ENCODE peak calls at places on chromosomes 6 and 20, in nine cellular contexts. V, D, W, Q, J, K, I, R and B are unnamed samples.

GRCh38 chr6:139753198-139753861 is 378.9 kb upstream of the CITED2 start:
- DNase-seq in W (peak), Q (no peak), R (no peak), I (no peak), V (no peak), J (peak), K (peak), D (no peak), B (peak)

GRCh38 chr20:462199-462991 is at the start of gene TBC1D20:
- DNase-seq in W (peak), V (peak), Q (peak), D (peak), R (peak), K (peak), I (peak), J (peak), B (peak)

GRCh38 chr6:22717906-22718305 is 148.5 kb downstream of the HDGFL1 start:
- DNase-seq in V (no peak), K (no peak), J (no peak), W (no peak), R (no peak), I (peak), D (no peak), Q (no peak), B (no peak)

GRCh38 chr20:7806831-7807230 is 133.4 kb downstream of the HAO1 start:
- DNase-seq in V (no peak), I (peak), W (peak), Q (no peak), J (no peak), K (no peak), D (no peak), R (no peak), B (no peak)

GRCh38 chr6:148364056-148364844 is 21.6 kb downstream of the SASH1 start:
- DNase-seq in K (no peak), J (peak), R (no peak), Q (no peak), I (no peak), W (peak), V (no peak), D (no peak), B (peak)

GRCh38 chr20:2402271-2402980 is 21.7 kb downstream of the TGM6 start:
- DNase-seq in D (no peak), J (peak), V (no peak), R (no peak), I (peak), K (peak), W (peak), Q (no peak), B (peak)

GRCh38 chr6:79421707-79422484 is 115.3 kb downstream of the LCA5 start:
- DNase-seq in V (no peak), J (peak), D (no peak), R (no peak), I (peak), W (peak), Q (no peak), K (peak), B (peak)

GRCh38 chr6:34246563-34247391 is 2.0 kb downstream of the SMIM29 start:
- DNase-seq in K (peak), J (no peak), D (peak), I (peak), V (no peak), W (peak), Q (no peak), R (no peak), B (no peak)

GRCh38 chr20:25195962-25196700 is 619 bp downstream of the ENTPD6 start:
- DNase-seq in Q (no peak), R (no peak), K (no peak), V (no peak), D (peak), I (peak), J (peak), W (peak), B (no peak)

GRCh38 chr6:157548635-157549467 is 167.9 kb downstream of the ZDHHC14 start:
- DNase-seq in W (no peak), Q (peak), I (no peak), R (no peak), D (no peak), V (no peak), J (no peak), K (no peak), B (no peak)

GRCh38 chr6:75206338-75207210 is 721 bp upstream of the COL12A1 start:
- DNase-seq in J (peak), W (peak), V (no peak), R (no peak), I (peak), Q (peak), D (no peak), K (no peak), B (peak)

GRCh38 chr6:113829702-113830058 is 27.5 kb upstream of the MARCKS start:
- DNase-seq in I (no peak), K (no peak), Q (no peak), V (no peak), W (peak), J (peak), R (no peak), D (no peak), B (no peak)

GRCh38 chr6:139452176-139452876 is 77.9 kb upstream of the CITED2 start:
- DNase-seq in Q (no peak), I (no peak), K (no peak), J (no peak), D (no peak), R (no peak), V (no peak), W (peak), B (no peak)

GRCh38 chr6:167863897-167864296 is 37.2 kb downstream of the AFDN start:
- DNase-seq in I (no peak), Q (no peak), W (no peak), D (no peak), R (no peak), K (no peak), V (no peak), J (no peak), B (no peak)

GRCh38 chr6:16020259-16020658 is 108.6 kb upstream of the MYLIP start:
- DNase-seq in D (no peak), V (no peak), I (no peak), R (no peak), K (no peak), J (no peak), Q (no peak), W (no peak), B (no peak)

GRCh38 chr20:56440346-56441007 is 27.9 kb upstream of the RTF2 start:
- DNase-seq in D (no peak), I (no peak), K (no peak), V (no peak), Q (peak), R (no peak), W (peak), J (no peak), B (no peak)

GRCh38 chr6:13304580-13305255 is 23.6 kb downstream of the TBC1D7 start:
- DNase-seq in W (no peak), V (no peak), R (no peak), K (no peak), I (no peak), J (no peak), D (no peak), Q (peak), B (no peak)

GRCh38 chr6:14453712-14454466 is 336.3 kb downstream of the CD83 start:
- DNase-seq in V (no peak), J (no peak), D (no peak), K (no peak), I (peak), W (no peak), R (no peak), Q (no peak), B (no peak)

GRCh38 chr6:218153-219018 is 73.9 kb upstream of the DUSP22 start:
- DNase-seq in I (no peak), K (no peak), W (no peak), Q (peak), V (no peak), J (no peak), R (no peak), D (no peak), B (no peak)

GRCh38 chr6:38027685-38028373 is 208.3 kb downstream of the ZFAND3 start:
- DNase-seq in K (no peak), R (no peak), J (no peak), V (no peak), W (no peak), D (no peak), I (no peak), Q (no peak), B (no peak)

GRCh38 chr6:32842690-32843089 is 1.2 kb downstream of the PSMB8 start:
- DNase-seq in R (no peak), D (no peak), V (no peak), Q (no peak), W (no peak), I (no peak), J (no peak), K (no peak), B (no peak)

GRCh38 chr6:1382883-1383728 is 6.3 kb upstream of the FOXF2 start:
- DNase-seq in V (no peak), I (no peak), J (no peak), R (no peak), K (no peak), W (no peak), D (no peak), Q (no peak), B (no peak)

GRCh38 chr6:136961848-136962247 is 39.7 kb downstream of the SLC35D3 start:
- DNase-seq in D (no peak), K (no peak), Q (no peak), R (no peak), J (no peak), W (no peak), I (peak), V (no peak), B (no peak)